ENCODE peak calls at places on chromosomes 2 and 18, in six cellular contexts. One of them, this sample, is unnamed.

GRCh38 chr2:9001229-9001628 is 2.3 kb downstream of the MBOAT2 start:
- DNase-seq in neuronal stem cell: no peak
- DNase-seq in hepatocyte: no peak
- DNase-seq in CD4-positive, CD25-positive, alpha-beta regulatory T cell: no peak
- DNase-seq in fibroblast of lung: no peak
- DNase-seq in lower lobe of right lung: no peak
- DNase-seq in this sample: peak; percentile 15

GRCh38 chr2:46387292-46387691 is 90.1 kb downstream of the EPAS1 start:
- DNase-seq in lower lobe of right lung: no peak
- DNase-seq in hepatocyte: no peak
- DNase-seq in neuronal stem cell: no peak
- DNase-seq in fibroblast of lung: no peak
- DNase-seq in CD4-positive, CD25-positive, alpha-beta regulatory T cell: no peak
- DNase-seq in this sample: no peak

GRCh38 chr2:2326653-2327052 is 4.4 kb downstream of the MYT1L start:
- DNase-seq in lower lobe of right lung: no peak
- DNase-seq in fibroblast of lung: no peak
- DNase-seq in CD4-positive, CD25-positive, alpha-beta regulatory T cell: no peak
- DNase-seq in neuronal stem cell: no peak
- DNase-seq in hepatocyte: no peak
- DNase-seq in this sample: no peak

GRCh38 chr2:27298391-27299080 is 9.7 kb downstream of the UCN start:
- DNase-seq in fibroblast of lung: no peak
- DNase-seq in hepatocyte: no peak
- DNase-seq in CD4-positive, CD25-positive, alpha-beta regulatory T cell: no peak
- DNase-seq in neuronal stem cell: no peak
- DNase-seq in lower lobe of right lung: no peak
- DNase-seq in this sample: no peak

GRCh38 chr2:70615222-70615621 is 61.6 kb upstream of the TGFA start:
- DNase-seq in hepatocyte: no peak
- DNase-seq in lower lobe of right lung: no peak
- DNase-seq in fibroblast of lung: no peak
- DNase-seq in CD4-positive, CD25-positive, alpha-beta regulatory T cell: no peak
- DNase-seq in neuronal stem cell: no peak
- DNase-seq in this sample: no peak

GRCh38 chr18:31954349-31954748 is 11.4 kb upstream of the TRAPPC8 start:
- DNase-seq in CD4-positive, CD25-positive, alpha-beta regulatory T cell: no peak
- DNase-seq in hepatocyte: peak; percentile 63
- DNase-seq in fibroblast of lung: peak; percentile 19
- DNase-seq in lower lobe of right lung: no peak
- DNase-seq in neuronal stem cell: no peak
- DNase-seq in this sample: peak; percentile 98

GRCh38 chr2:168884990-168885389 is 5.2 kb downstream of the SPC25 start:
- DNase-seq in lower lobe of right lung: no peak
- DNase-seq in hepatocyte: no peak
- DNase-seq in neuronal stem cell: no peak
- DNase-seq in fibroblast of lung: no peak
- DNase-seq in CD4-positive, CD25-positive, alpha-beta regulatory T cell: no peak
- DNase-seq in this sample: no peak

GRCh38 chr2:216339456-216340279 is 32.6 kb downstream of the MARCHF4 start:
- DNase-seq in hepatocyte: peak; percentile 66
- DNase-seq in neuronal stem cell: peak; percentile 69
- DNase-seq in lower lobe of right lung: no peak
- DNase-seq in fibroblast of lung: peak; percentile 73
- DNase-seq in CD4-positive, CD25-positive, alpha-beta regulatory T cell: no peak
- DNase-seq in this sample: no peak

GRCh38 chr18:79954791-79955190 is 3.3 kb upstream of the SLC66A2 start:
- DNase-seq in neuronal stem cell: no peak
- DNase-seq in fibroblast of lung: no peak
- DNase-seq in lower lobe of right lung: peak; percentile 56
- DNase-seq in CD4-positive, CD25-positive, alpha-beta regulatory T cell: no peak
- DNase-seq in hepatocyte: no peak
- DNase-seq in this sample: no peak

GRCh38 chr2:216700088-216700567 is 4.8 kb upstream of the IGFBP5 start:
- DNase-seq in neuronal stem cell: no peak
- DNase-seq in hepatocyte: no peak
- DNase-seq in fibroblast of lung: peak; percentile 36
- DNase-seq in lower lobe of right lung: no peak
- DNase-seq in CD4-positive, CD25-positive, alpha-beta regulatory T cell: no peak
- DNase-seq in this sample: no peak

GRCh38 chr2:239781461-239781860 is 243.7 kb downstream of the NDUFA10 start:
- DNase-seq in neuronal stem cell: no peak
- DNase-seq in CD4-positive, CD25-positive, alpha-beta regulatory T cell: no peak
- DNase-seq in lower lobe of right lung: no peak
- DNase-seq in hepatocyte: no peak
- DNase-seq in fibroblast of lung: no peak
- DNase-seq in this sample: no peak

GRCh38 chr2:217360781-217361485 is 501.1 kb upstream of the TNP1 start:
- DNase-seq in fibroblast of lung: peak; percentile 89
- DNase-seq in lower lobe of right lung: no peak
- DNase-seq in hepatocyte: peak; percentile 39
- DNase-seq in CD4-positive, CD25-positive, alpha-beta regulatory T cell: no peak
- DNase-seq in neuronal stem cell: no peak
- DNase-seq in this sample: no peak

GRCh38 chr2:173204316-173204715 is 128.7 kb downstream of the MAP3K20 start:
- DNase-seq in neuronal stem cell: no peak
- DNase-seq in lower lobe of right lung: no peak
- DNase-seq in fibroblast of lung: no peak
- DNase-seq in hepatocyte: no peak
- DNase-seq in CD4-positive, CD25-positive, alpha-beta regulatory T cell: no peak
- DNase-seq in this sample: no peak

GRCh38 chr18:57910817-57911216 is 107.7 kb upstream of the ATP8B1 start:
- DNase-seq in hepatocyte: no peak
- DNase-seq in lower lobe of right lung: no peak
- DNase-seq in neuronal stem cell: no peak
- DNase-seq in fibroblast of lung: no peak
- DNase-seq in CD4-positive, CD25-positive, alpha-beta regulatory T cell: no peak
- DNase-seq in this sample: no peak

GRCh38 chr2:235017441-235017840 is 65.6 kb downstream of the SH3BP4 start:
- DNase-seq in CD4-positive, CD25-positive, alpha-beta regulatory T cell: no peak
- DNase-seq in hepatocyte: no peak
- DNase-seq in fibroblast of lung: no peak
- DNase-seq in lower lobe of right lung: no peak
- DNase-seq in neuronal stem cell: no peak
- DNase-seq in this sample: no peak

GRCh38 chr2:71791501-71792135 is 338.3 kb downstream of the DYSF start:
- DNase-seq in CD4-positive, CD25-positive, alpha-beta regulatory T cell: no peak
- DNase-seq in fibroblast of lung: no peak
- DNase-seq in neuronal stem cell: no peak
- DNase-seq in lower lobe of right lung: no peak
- DNase-seq in hepatocyte: no peak
- DNase-seq in this sample: no peak

GRCh38 chr18:62737474-62737873 is 22.1 kb downstream of the PHLPP1 start:
- DNase-seq in CD4-positive, CD25-positive, alpha-beta regulatory T cell: no peak
- DNase-seq in neuronal stem cell: no peak
- DNase-seq in lower lobe of right lung: no peak
- DNase-seq in fibroblast of lung: no peak
- DNase-seq in hepatocyte: no peak
- DNase-seq in this sample: no peak

GRCh38 chr2:203681978-203682377 is 24.5 kb upstream of the CD28 start:
- DNase-seq in CD4-positive, CD25-positive, alpha-beta regulatory T cell: no peak
- DNase-seq in hepatocyte: no peak
- DNase-seq in fibroblast of lung: no peak
- DNase-seq in lower lobe of right lung: no peak
- DNase-seq in neuronal stem cell: no peak
- DNase-seq in this sample: no peak

GRCh38 chr2:217075225-217075802 is 215.4 kb upstream of the TNP1 start:
- DNase-seq in lower lobe of right lung: no peak
- DNase-seq in CD4-positive, CD25-positive, alpha-beta regulatory T cell: no peak
- DNase-seq in neuronal stem cell: no peak
- DNase-seq in fibroblast of lung: peak; percentile 77
- DNase-seq in hepatocyte: peak; percentile 38
- DNase-seq in this sample: no peak

GRCh38 chr2:214533511-214533910 is 122.7 kb downstream of the VWC2L start:
- DNase-seq in lower lobe of right lung: no peak
- DNase-seq in fibroblast of lung: no peak
- DNase-seq in hepatocyte: no peak
- DNase-seq in CD4-positive, CD25-positive, alpha-beta regulatory T cell: no peak
- DNase-seq in neuronal stem cell: no peak
- DNase-seq in this sample: no peak

GRCh38 chr2:61255580-61256437 is 93.8 kb downstream of the C2orf74 start:
- DNase-seq in neuronal stem cell: no peak
- DNase-seq in CD4-positive, CD25-positive, alpha-beta regulatory T cell: no peak
- DNase-seq in lower lobe of right lung: no peak
- DNase-seq in fibroblast of lung: peak; percentile 74
- DNase-seq in hepatocyte: no peak
- DNase-seq in this sample: no peak

GRCh38 chr2:225999692-226000091 is 600.2 kb downstream of the NYAP2 start:
- DNase-seq in hepatocyte: no peak
- DNase-seq in CD4-positive, CD25-positive, alpha-beta regulatory T cell: no peak
- DNase-seq in lower lobe of right lung: no peak
- DNase-seq in neuronal stem cell: no peak
- DNase-seq in fibroblast of lung: peak; percentile 47
- DNase-seq in this sample: no peak

GRCh38 chr2:216570357-216570756 is 62.9 kb upstream of the IGFBP2 start:
- DNase-seq in neuronal stem cell: no peak
- DNase-seq in CD4-positive, CD25-positive, alpha-beta regulatory T cell: no peak
- DNase-seq in hepatocyte: no peak
- DNase-seq in fibroblast of lung: no peak
- DNase-seq in lower lobe of right lung: no peak
- DNase-seq in this sample: no peak

GRCh38 chr2:9416962-9417316 is 6.4 kb downstream of the ITGB1BP1 start:
- DNase-seq in neuronal stem cell: no peak
- DNase-seq in fibroblast of lung: no peak
- DNase-seq in lower lobe of right lung: no peak
- DNase-seq in hepatocyte: no peak
- DNase-seq in CD4-positive, CD25-positive, alpha-beta regulatory T cell: no peak
- DNase-seq in this sample: no peak

GRCh38 chr2:226865273-226865672 is 29.4 kb downstream of the RHBDD1 start:
- DNase-seq in CD4-positive, CD25-positive, alpha-beta regulatory T cell: no peak
- DNase-seq in lower lobe of right lung: no peak
- DNase-seq in hepatocyte: no peak
- DNase-seq in fibroblast of lung: no peak
- DNase-seq in neuronal stem cell: no peak
- DNase-seq in this sample: no peak

GRCh38 chr2:152637251-152637650 is 80.0 kb downstream of the PRPF40A start:
- DNase-seq in lower lobe of right lung: no peak
- DNase-seq in CD4-positive, CD25-positive, alpha-beta regulatory T cell: no peak
- DNase-seq in neuronal stem cell: no peak
- DNase-seq in hepatocyte: no peak
- DNase-seq in fibroblast of lung: no peak
- DNase-seq in this sample: no peak

GRCh38 chr2:219025637-219026585 is 15.4 kb downstream of the CFAP65 start:
- DNase-seq in CD4-positive, CD25-positive, alpha-beta regulatory T cell: no peak
- DNase-seq in lower lobe of right lung: no peak
- DNase-seq in neuronal stem cell: no peak
- DNase-seq in fibroblast of lung: no peak
- DNase-seq in hepatocyte: no peak
- DNase-seq in this sample: no peak

GRCh38 chr2:177261115-177261779 is 3.3 kb downstream of the NFE2L2 start:
- DNase-seq in CD4-positive, CD25-positive, alpha-beta regulatory T cell: no peak
- DNase-seq in lower lobe of right lung: no peak
- DNase-seq in hepatocyte: no peak
- DNase-seq in fibroblast of lung: no peak
- DNase-seq in neuronal stem cell: no peak
- DNase-seq in this sample: no peak

GRCh38 chr2:177258059-177258458 is 6.5 kb downstream of the NFE2L2 start:
- DNase-seq in CD4-positive, CD25-positive, alpha-beta regulatory T cell: no peak
- DNase-seq in fibroblast of lung: no peak
- DNase-seq in hepatocyte: no peak
- DNase-seq in lower lobe of right lung: no peak
- DNase-seq in neuronal stem cell: no peak
- DNase-seq in this sample: no peak

GRCh38 chr2:177262958-177263450 is 1.5 kb downstream of the NFE2L2 start:
- DNase-seq in hepatocyte: no peak
- DNase-seq in CD4-positive, CD25-positive, alpha-beta regulatory T cell: no peak
- DNase-seq in fibroblast of lung: no peak
- DNase-seq in lower lobe of right lung: no peak
- DNase-seq in neuronal stem cell: no peak
- DNase-seq in this sample: no peak

GRCh38 chr2:177262137-177262536 is 2.4 kb downstream of the NFE2L2 start:
- DNase-seq in hepatocyte: no peak
- DNase-seq in fibroblast of lung: no peak
- DNase-seq in CD4-positive, CD25-positive, alpha-beta regulatory T cell: no peak
- DNase-seq in neuronal stem cell: no peak
- DNase-seq in lower lobe of right lung: no peak
- DNase-seq in this sample: no peak

DNA sequence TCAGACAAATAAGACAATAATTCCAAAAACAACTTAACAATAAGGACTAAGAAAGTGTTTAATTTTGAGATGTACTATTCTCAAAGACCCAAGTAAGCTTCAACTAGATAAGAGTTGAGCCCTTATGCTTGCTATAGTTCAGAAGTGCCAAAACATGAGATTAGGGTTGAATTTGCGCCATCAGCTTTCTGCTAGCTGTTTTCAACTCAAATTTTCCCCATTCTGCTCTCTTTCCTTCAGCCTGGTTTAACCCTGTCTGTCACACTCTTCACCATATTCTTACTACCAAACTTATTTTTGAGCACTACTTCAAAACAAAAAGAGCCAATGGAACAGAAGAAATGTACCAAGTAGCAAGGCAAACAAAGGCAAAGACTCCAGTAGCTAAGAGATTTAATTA is 4.1 kb downstream of the NFE2L2 start:
- DNase-seq in hepatocyte: no peak
- DNase-seq in lower lobe of right lung: no peak
- DNase-seq in neuronal stem cell: no peak
- DNase-seq in CD4-positive, CD25-positive, alpha-beta regulatory T cell: no peak
- DNase-seq in fibroblast of lung: no peak
- DNase-seq in this sample: no peak
- H3K9me3 ChIP-seq in hepatocyte: no peaks in the 10 kb centered on the region
- H3K9me3 ChIP-seq in lower lobe of right lung: no peaks in the 10 kb centered on the region
- H3K9me3 ChIP-seq in neuronal stem cell: no peaks in the 10 kb centered on the region
- H3K9me3 ChIP-seq in CD4-positive, CD25-positive, alpha-beta regulatory T cell: no peaks in the 10 kb centered on the region
- H3K9me3 ChIP-seq in fibroblast of lung: no peaks in the 10 kb centered on the region
- H3K9me3 ChIP-seq in this sample: no peaks in the 10 kb centered on the region

GRCh38 chr2:207512356-207512755 is 17.4 kb upstream of the CREB1 start:
- DNase-seq in CD4-positive, CD25-positive, alpha-beta regulatory T cell: no peak
- DNase-seq in neuronal stem cell: no peak
- DNase-seq in hepatocyte: no peak
- DNase-seq in lower lobe of right lung: no peak
- DNase-seq in fibroblast of lung: no peak
- DNase-seq in this sample: no peak
- H3K4me1 ChIP-seq in CD4-positive, CD25-positive, alpha-beta regulatory T cell: no peaks in the 10 kb centered on the region
- H3K4me1 ChIP-seq in neuronal stem cell: no peaks in the 10 kb centered on the region
- H3K4me1 ChIP-seq in hepatocyte: no peaks in the 10 kb centered on the region
- H3K4me1 ChIP-seq in lower lobe of right lung: no peaks in the 10 kb centered on the region
- H3K4me1 ChIP-seq in fibroblast of lung: peaks cover 13% of the 10 kb centered on the region
- H3K4me1 ChIP-seq in this sample: no peaks in the 10 kb centered on the region

GRCh38 chr2:200048421-200048820 is 93.0 kb downstream of the MAIP1 start:
- DNase-seq in hepatocyte: no peak
- DNase-seq in CD4-positive, CD25-positive, alpha-beta regulatory T cell: no peak
- DNase-seq in fibroblast of lung: no peak
- DNase-seq in neuronal stem cell: no peak
- DNase-seq in lower lobe of right lung: no peak
- DNase-seq in this sample: no peak
- H3K9me3 ChIP-seq in hepatocyte: no peaks in the 10 kb centered on the region
- H3K9me3 ChIP-seq in CD4-positive, CD25-positive, alpha-beta regulatory T cell: peaks cover 12% of the 10 kb centered on the region
- H3K9me3 ChIP-seq in fibroblast of lung: no peaks in the 10 kb centered on the region
- H3K9me3 ChIP-seq in neuronal stem cell: peaks cover 9% of the 10 kb centered on the region
- H3K9me3 ChIP-seq in lower lobe of right lung: peaks cover 5% of the 10 kb centered on the region
- H3K9me3 ChIP-seq in this sample: no peaks in the 10 kb centered on the region

DNA sequence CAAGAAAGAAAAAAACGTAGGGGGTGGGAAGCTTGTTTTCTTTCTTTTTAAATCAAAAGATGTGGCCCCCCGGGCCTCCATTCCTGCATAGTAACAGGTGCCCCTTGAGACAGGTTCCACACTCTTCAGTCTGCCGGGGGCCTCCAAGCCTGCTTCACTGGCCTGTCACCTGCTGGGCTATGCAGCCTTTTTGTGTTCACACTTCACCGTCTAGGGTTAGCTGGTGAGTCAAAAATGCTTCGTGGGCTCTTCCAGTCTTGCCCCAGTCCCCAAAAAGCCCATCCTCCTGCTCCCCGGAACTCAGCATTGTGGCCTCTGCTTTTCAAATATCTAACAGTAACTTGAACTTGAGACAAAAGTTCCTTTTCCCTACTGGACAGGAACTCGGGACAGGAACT is 67.9 kb downstream of the POLR1A start:
- DNase-seq in hepatocyte: no peak
- DNase-seq in lower lobe of right lung: no peak
- DNase-seq in neuronal stem cell: no peak
- DNase-seq in fibroblast of lung: no peak
- DNase-seq in CD4-positive, CD25-positive, alpha-beta regulatory T cell: no peak
- DNase-seq in this sample: no peak
- H3K4me1 ChIP-seq in hepatocyte: peaks cover 26% of the 10 kb centered on the region
- H3K4me1 ChIP-seq in lower lobe of right lung: peaks cover 53% of the 10 kb centered on the region
- H3K4me1 ChIP-seq in neuronal stem cell: peaks cover 28% of the 10 kb centered on the region
- H3K4me1 ChIP-seq in fibroblast of lung: peaks cover 32% of the 10 kb centered on the region
- H3K4me1 ChIP-seq in CD4-positive, CD25-positive, alpha-beta regulatory T cell: peaks cover 79% of the 10 kb centered on the region
- H3K4me1 ChIP-seq in this sample: peaks cover 17% of the 10 kb centered on the region